ENCODE peak calls at places on chromosomes 2 and 18, in four cellular contexts. One of them, this sample, is unnamed.
A peak's percentile ranks its signal among the peaks of the same experiment; 100 is the strongest.

GRCh38 chr2:136305517-136306192 is 187.7 kb upstream of the CXCR4 start:
- DNase-seq in caudate nucleus: no peak
- DNase-seq in kidney epithelial cell: no peak
- DNase-seq in cardiac fibroblast: no peak
- DNase-seq in this sample: no peak

GRCh38 chr2:40178171-40178778 is 273.6 kb downstream of the SLC8A1 start:
- DNase-seq in cardiac fibroblast: no peak
- DNase-seq in kidney epithelial cell: no peak
- DNase-seq in caudate nucleus: no peak
- DNase-seq in this sample: no peak

GRCh38 chr18:50372743-50373142 is 2.1 kb upstream of the SKA1 start:
- DNase-seq in caudate nucleus: no peak
- DNase-seq in kidney epithelial cell: no peak
- DNase-seq in cardiac fibroblast: no peak
- DNase-seq in this sample: no peak

GRCh38 chr2:161068670-161069069 is 91.6 kb upstream of the TANK start:
- DNase-seq in caudate nucleus: no peak
- DNase-seq in kidney epithelial cell: no peak
- DNase-seq in cardiac fibroblast: peak; percentile 34
- DNase-seq in this sample: peak; percentile 12

GRCh38 chr2:42110287-42110973 is 58.7 kb upstream of the EML4 start:
- DNase-seq in caudate nucleus: no peak
- DNase-seq in kidney epithelial cell: no peak
- DNase-seq in cardiac fibroblast: peak; percentile 83
- DNase-seq in this sample: peak; percentile 74

GRCh38 chr2:33014268-33014667 is 67.5 kb downstream of the LTBP1 start:
- DNase-seq in caudate nucleus: no peak
- DNase-seq in cardiac fibroblast: no peak
- DNase-seq in kidney epithelial cell: no peak
- DNase-seq in this sample: no peak

GRCh38 chr2:42917374-42918017 is 125.1 kb upstream of the HAAO start:
- DNase-seq in caudate nucleus: no peak
- DNase-seq in cardiac fibroblast: peak; percentile 95
- DNase-seq in kidney epithelial cell: no peak
- DNase-seq in this sample: peak; percentile 91

GRCh38 chr2:223613017-223613950 is 11.1 kb upstream of the SCG2 start:
- DNase-seq in caudate nucleus: peak; percentile 71
- DNase-seq in cardiac fibroblast: peak; percentile 98
- DNase-seq in kidney epithelial cell: peak; percentile 88
- DNase-seq in this sample: peak; percentile 97

GRCh38 chr18:27674411-27674810 is 489.3 kb upstream of the CHST9 start:
- DNase-seq in kidney epithelial cell: no peak
- DNase-seq in cardiac fibroblast: no peak
- DNase-seq in caudate nucleus: no peak
- DNase-seq in this sample: no peak

GRCh38 chr2:101435011-101435862 is 39.7 kb downstream of the RFX8 start:
- DNase-seq in caudate nucleus: no peak
- DNase-seq in cardiac fibroblast: peak; percentile 75
- DNase-seq in kidney epithelial cell: no peak
- DNase-seq in this sample: peak; percentile 46

GRCh38 chr2:150023044-150023443 is 435.5 kb upstream of the MMADHC start:
- DNase-seq in caudate nucleus: no peak
- DNase-seq in kidney epithelial cell: no peak
- DNase-seq in cardiac fibroblast: no peak
- DNase-seq in this sample: no peak

GRCh38 chr2:60745761-60746160 is 10.3 kb upstream of the PAPOLG start:
- DNase-seq in kidney epithelial cell: no peak
- DNase-seq in cardiac fibroblast: no peak
- DNase-seq in caudate nucleus: peak; percentile 1
- DNase-seq in this sample: no peak

GRCh38 chr2:70371753-70372152 is 69.9 kb upstream of the FAM136A start:
- DNase-seq in caudate nucleus: no peak
- DNase-seq in cardiac fibroblast: peak; percentile 78
- DNase-seq in kidney epithelial cell: peak; percentile 32
- DNase-seq in this sample: peak; percentile 84

GRCh38 chr2:115303-115702 is 69.0 kb upstream of the FAM110C start:
- DNase-seq in caudate nucleus: no peak
- DNase-seq in cardiac fibroblast: no peak
- DNase-seq in kidney epithelial cell: peak; percentile 10
- DNase-seq in this sample: no peak

GRCh38 chr18:68402784-68403183 is 312.1 kb downstream of the TMX3 start:
- DNase-seq in cardiac fibroblast: no peak
- DNase-seq in caudate nucleus: no peak
- DNase-seq in kidney epithelial cell: no peak
- DNase-seq in this sample: no peak

GRCh38 chr18:37322497-37323035 is 243.0 kb downstream of the CELF4 start:
- DNase-seq in cardiac fibroblast: peak; percentile 50
- DNase-seq in caudate nucleus: no peak
- DNase-seq in kidney epithelial cell: no peak
- DNase-seq in this sample: peak; percentile 72

GRCh38 chr18:32252461-32252860 is 62.6 kb downstream of the MEP1B start:
- DNase-seq in cardiac fibroblast: no peak
- DNase-seq in kidney epithelial cell: no peak
- DNase-seq in caudate nucleus: no peak
- DNase-seq in this sample: no peak

GRCh38 chr2:149087751-149088150 is 49.3 kb downstream of the LYPD6B start:
- DNase-seq in cardiac fibroblast: no peak
- DNase-seq in kidney epithelial cell: no peak
- DNase-seq in caudate nucleus: no peak
- DNase-seq in this sample: no peak

GRCh38 chr2:240888130-240888889 is 7.6 kb downstream of the MAB21L4 start:
- DNase-seq in cardiac fibroblast: no peak
- DNase-seq in caudate nucleus: no peak
- DNase-seq in kidney epithelial cell: no peak
- DNase-seq in this sample: no peak

GRCh38 chr2:2664989-2665833 is 334.1 kb upstream of the MYT1L start:
- DNase-seq in caudate nucleus: no peak
- DNase-seq in kidney epithelial cell: peak; percentile 98
- DNase-seq in cardiac fibroblast: peak; percentile 13
- DNase-seq in this sample: no peak

GRCh38 chr2:11842324-11842723 is 95.9 kb downstream of the LPIN1 start:
- DNase-seq in caudate nucleus: no peak
- DNase-seq in cardiac fibroblast: peak; percentile 42
- DNase-seq in kidney epithelial cell: no peak
- DNase-seq in this sample: no peak

GRCh38 chr2:234111523-234111922 is 61.0 kb downstream of the SPP2 start:
- DNase-seq in cardiac fibroblast: no peak
- DNase-seq in caudate nucleus: no peak
- DNase-seq in kidney epithelial cell: peak; percentile 69
- DNase-seq in this sample: peak; percentile 51

GRCh38 chr2:10321590-10321989 is 18.9 kb downstream of the HPCAL1 start:
- DNase-seq in kidney epithelial cell: no peak
- DNase-seq in caudate nucleus: no peak
- DNase-seq in cardiac fibroblast: no peak
- DNase-seq in this sample: no peak

GRCh38 chr2:156536534-156536933 is 100.4 kb downstream of the GPD2 start:
- DNase-seq in cardiac fibroblast: no peak
- DNase-seq in kidney epithelial cell: no peak
- DNase-seq in caudate nucleus: no peak
- DNase-seq in this sample: no peak

GRCh38 chr2:98020992-98021713 is 25.4 kb upstream of the TMEM131 start:
- DNase-seq in caudate nucleus: no peak
- DNase-seq in cardiac fibroblast: no peak
- DNase-seq in kidney epithelial cell: no peak
- DNase-seq in this sample: no peak

GRCh38 chr2:64059270-64059669 is 40.0 kb upstream of the VPS54 start:
- DNase-seq in caudate nucleus: no peak
- DNase-seq in cardiac fibroblast: no peak
- DNase-seq in kidney epithelial cell: no peak
- DNase-seq in this sample: no peak